ENCODE peak calls at places on chromosome X, in eight cellular contexts. One of them, this sample, is unnamed.

GRCh38 chrX:44400588-44400987 is 57.1 kb upstream of the EFHC2 start:
- DNase-seq in colonic mucosa: no peak
- DNase-seq in cardiac muscle cell: peak; percentile 87
- DNase-seq in hepatocyte: peak; percentile 29
- DNase-seq in HCT116: peak; percentile 64
- DNase-seq in CD4-positive, alpha-beta memory T cell: no peak
- DNase-seq in GM23338: no peak
- DNase-seq in kidney: no peak
- DNase-seq in this sample: no peak

GRCh38 chrX:114210879-114211278 is 373.0 kb upstream of the HTR2C start:
- DNase-seq in colonic mucosa: no peak
- DNase-seq in cardiac muscle cell: no peak
- DNase-seq in hepatocyte: no peak
- DNase-seq in HCT116: no peak
- DNase-seq in CD4-positive, alpha-beta memory T cell: no peak
- DNase-seq in GM23338: no peak
- DNase-seq in kidney: no peak
- DNase-seq in this sample: no peak

GRCh38 chrX:120305531-120306145 is 5.6 kb downstream of the TMEM255A start:
- DNase-seq in colonic mucosa: no peak
- DNase-seq in cardiac muscle cell: no peak
- DNase-seq in hepatocyte: peak; percentile 4
- DNase-seq in HCT116: no peak
- DNase-seq in CD4-positive, alpha-beta memory T cell: no peak
- DNase-seq in GM23338: peak; percentile 19
- DNase-seq in kidney: no peak
- DNase-seq in this sample: no peak

GRCh38 chrX:124256209-124256608 is 76.3 kb upstream of the TEX13D start:
- DNase-seq in colonic mucosa: no peak
- DNase-seq in cardiac muscle cell: peak; percentile 16
- DNase-seq in hepatocyte: peak; percentile 48
- DNase-seq in HCT116: no peak
- DNase-seq in CD4-positive, alpha-beta memory T cell: no peak
- DNase-seq in GM23338: no peak
- DNase-seq in kidney: no peak
- DNase-seq in this sample: no peak

GRCh38 chrX:41198410-41198809 is 113.2 kb downstream of the USP9X start:
- DNase-seq in colonic mucosa: no peak
- DNase-seq in cardiac muscle cell: no peak
- DNase-seq in hepatocyte: no peak
- DNase-seq in HCT116: no peak
- DNase-seq in CD4-positive, alpha-beta memory T cell: no peak
- DNase-seq in GM23338: no peak
- DNase-seq in kidney: no peak
- DNase-seq in this sample: no peak

GRCh38 chrX:114532093-114532805 is 51.6 kb upstream of the HTR2C start:
- DNase-seq in colonic mucosa: no peak
- DNase-seq in cardiac muscle cell: peak; percentile 42
- DNase-seq in hepatocyte: no peak
- DNase-seq in HCT116: no peak
- DNase-seq in CD4-positive, alpha-beta memory T cell: no peak
- DNase-seq in GM23338: no peak
- DNase-seq in kidney: no peak
- DNase-seq in this sample: no peak

GRCh38 chrX:152926923-152927322 is 29.1 kb downstream of the ZNF185 start:
- DNase-seq in colonic mucosa: no peak
- DNase-seq in cardiac muscle cell: no peak
- DNase-seq in hepatocyte: no peak
- DNase-seq in HCT116: no peak
- DNase-seq in CD4-positive, alpha-beta memory T cell: no peak
- DNase-seq in GM23338: no peak
- DNase-seq in kidney: peak; percentile 10
- DNase-seq in this sample: no peak

GRCh38 chrX:132564026-132564425 is 75.2 kb upstream of the MBNL3 start:
- DNase-seq in colonic mucosa: no peak
- DNase-seq in cardiac muscle cell: peak; percentile 33
- DNase-seq in hepatocyte: no peak
- DNase-seq in HCT116: no peak
- DNase-seq in CD4-positive, alpha-beta memory T cell: no peak
- DNase-seq in GM23338: no peak
- DNase-seq in kidney: no peak
- DNase-seq in this sample: no peak

GRCh38 chrX:2678583-2678982 is 12.5 kb upstream of the CD99 start:
- DNase-seq in colonic mucosa: no peak
- DNase-seq in cardiac muscle cell: no peak
- DNase-seq in hepatocyte: no peak
- DNase-seq in HCT116: no peak
- DNase-seq in CD4-positive, alpha-beta memory T cell: no peak
- DNase-seq in GM23338: no peak
- DNase-seq in kidney: no peak
- DNase-seq in this sample: no peak

GRCh38 chrX:48035891-48036290 is 29.1 kb downstream of the SPACA5 start:
- DNase-seq in colonic mucosa: no peak
- DNase-seq in cardiac muscle cell: peak; percentile 78
- DNase-seq in hepatocyte: no peak
- DNase-seq in HCT116: no peak
- DNase-seq in CD4-positive, alpha-beta memory T cell: no peak
- DNase-seq in GM23338: no peak
- DNase-seq in kidney: no peak
- DNase-seq in this sample: no peak

GRCh38 chrX:153766871-153767673 is 3.0 kb downstream of the PLXNB3 start:
- DNase-seq in colonic mucosa: no peak
- DNase-seq in cardiac muscle cell: no peak
- DNase-seq in hepatocyte: no peak
- DNase-seq in HCT116: no peak
- DNase-seq in CD4-positive, alpha-beta memory T cell: no peak
- DNase-seq in GM23338: peak; percentile 58
- DNase-seq in kidney: peak; percentile 69
- DNase-seq in this sample: no peak

GRCh38 chrX:41352329-41352801 is 18.4 kb downstream of the DDX3X start:
- DNase-seq in colonic mucosa: no peak
- DNase-seq in cardiac muscle cell: no peak
- DNase-seq in hepatocyte: no peak
- DNase-seq in HCT116: no peak
- DNase-seq in CD4-positive, alpha-beta memory T cell: peak; percentile 4
- DNase-seq in GM23338: peak; percentile 12
- DNase-seq in kidney: no peak
- DNase-seq in this sample: no peak

GRCh38 chrX:130165181-130165702 is 399 bp downstream of the AIFM1 start:
- DNase-seq in colonic mucosa: no peak
- DNase-seq in cardiac muscle cell: peak; percentile 61
- DNase-seq in hepatocyte: no peak
- DNase-seq in HCT116: no peak
- DNase-seq in CD4-positive, alpha-beta memory T cell: no peak
- DNase-seq in GM23338: no peak
- DNase-seq in kidney: no peak
- DNase-seq in this sample: no peak

GRCh38 chrX:126836195-126836594 is 16.7 kb downstream of the PRR32 start:
- DNase-seq in colonic mucosa: no peak
- DNase-seq in cardiac muscle cell: no peak
- DNase-seq in hepatocyte: no peak
- DNase-seq in HCT116: no peak
- DNase-seq in CD4-positive, alpha-beta memory T cell: no peak
- DNase-seq in GM23338: no peak
- DNase-seq in kidney: no peak
- DNase-seq in this sample: no peak

GRCh38 chrX:23334536-23334870 is at the start of gene PTCHD1:
- DNase-seq in colonic mucosa: no peak
- DNase-seq in cardiac muscle cell: no peak
- DNase-seq in hepatocyte: no peak
- DNase-seq in HCT116: no peak
- DNase-seq in CD4-positive, alpha-beta memory T cell: no peak
- DNase-seq in GM23338: no peak
- DNase-seq in kidney: no peak
- DNase-seq in this sample: no peak

GRCh38 chrX:23332888-23333821 is 1.5 kb upstream of the PTCHD1 start:
- DNase-seq in colonic mucosa: no peak
- DNase-seq in cardiac muscle cell: no peak
- DNase-seq in hepatocyte: peak; percentile 48
- DNase-seq in HCT116: no peak
- DNase-seq in CD4-positive, alpha-beta memory T cell: no peak
- DNase-seq in GM23338: peak; percentile 20
- DNase-seq in kidney: no peak
- DNase-seq in this sample: no peak

GRCh38 chrX:23333842-23334535 is 660 bp upstream of the PTCHD1 start:
- DNase-seq in colonic mucosa: peak; percentile 23
- DNase-seq in cardiac muscle cell: no peak
- DNase-seq in hepatocyte: peak; percentile 67
- DNase-seq in HCT116: no peak
- DNase-seq in CD4-positive, alpha-beta memory T cell: no peak
- DNase-seq in GM23338: peak; percentile 63
- DNase-seq in kidney: no peak
- DNase-seq in this sample: no peak

GRCh38 chrX:23332101-23332887 is 2.4 kb upstream of the PTCHD1 start:
- DNase-seq in colonic mucosa: no peak
- DNase-seq in cardiac muscle cell: no peak
- DNase-seq in hepatocyte: peak; percentile 19
- DNase-seq in HCT116: no peak
- DNase-seq in CD4-positive, alpha-beta memory T cell: no peak
- DNase-seq in GM23338: peak; percentile 50
- DNase-seq in kidney: no peak
- DNase-seq in this sample: no peak

DNA sequence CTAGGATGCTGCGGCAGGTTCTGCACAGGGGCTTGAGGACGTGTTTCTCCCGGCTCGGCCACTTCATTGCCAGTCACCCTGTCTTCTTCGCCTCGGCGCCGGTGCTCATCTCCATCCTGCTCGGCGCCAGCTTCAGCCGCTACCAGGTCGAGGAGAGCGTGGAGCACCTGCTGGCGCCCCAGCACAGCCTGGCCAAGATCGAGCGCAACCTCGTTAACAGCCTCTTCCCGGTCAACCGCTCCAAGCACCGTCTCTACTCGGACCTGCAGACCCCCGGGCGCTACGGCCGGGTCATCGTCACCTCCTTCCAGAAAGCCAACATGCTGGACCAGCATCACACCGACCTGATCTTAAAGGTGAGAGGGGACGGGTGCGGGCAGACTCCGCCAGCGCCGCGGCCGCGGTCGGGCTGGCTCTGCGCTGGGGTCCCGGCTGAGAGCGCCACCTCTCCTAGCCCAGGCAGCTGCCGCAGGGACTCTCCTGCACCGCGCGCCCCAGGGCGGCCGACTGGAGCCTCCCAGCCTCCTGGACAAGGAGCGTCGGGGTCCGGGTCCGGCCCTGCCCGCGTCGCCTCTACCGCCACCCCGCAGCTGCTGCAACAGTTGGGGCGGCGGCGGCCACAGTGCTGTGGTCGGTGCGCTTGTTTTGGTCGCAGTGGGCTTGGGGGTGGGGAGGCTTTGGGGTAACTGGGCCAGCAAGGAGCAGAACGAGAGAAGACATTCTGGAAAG is 386 bp downstream of the PTCHD1 start:
- DNase-seq in colonic mucosa: no peak
- DNase-seq in cardiac muscle cell: no peak
- DNase-seq in hepatocyte: peak; percentile 27
- DNase-seq in HCT116: no peak
- DNase-seq in CD4-positive, alpha-beta memory T cell: no peak
- DNase-seq in GM23338: peak; percentile 29
- DNase-seq in kidney: no peak
- DNase-seq in this sample: no peak
- H3K4me3 ChIP-seq in colonic mucosa: peak overlapping the region; percentile 7
- H3K4me3 ChIP-seq in cardiac muscle cell: peak overlapping the region; percentile 36
- H3K4me3 ChIP-seq in hepatocyte: peak overlapping the region; percentile 36
- H3K4me3 ChIP-seq in HCT116: no peak overlapping the region
- H3K4me3 ChIP-seq in CD4-positive, alpha-beta memory T cell: no peak overlapping the region
- H3K4me3 ChIP-seq in GM23338: peak overlapping the region; percentile 65
- H3K4me3 ChIP-seq in kidney: no peak overlapping the region
- H3K4me3 ChIP-seq in this sample: peak overlapping the region; percentile 8

GRCh38 chrX:73916489-73916888 is 353.5 kb downstream of the CHIC1 start:
- DNase-seq in colonic mucosa: no peak
- DNase-seq in cardiac muscle cell: no peak
- DNase-seq in hepatocyte: no peak
- DNase-seq in HCT116: no peak
- DNase-seq in CD4-positive, alpha-beta memory T cell: no peak
- DNase-seq in GM23338: no peak
- DNase-seq in kidney: no peak
- DNase-seq in this sample: no peak
- H3K27ac ChIP-seq in colonic mucosa: no peak overlapping the region
- H3K27ac ChIP-seq in cardiac muscle cell: peak overlapping the region; percentile 91
- H3K27ac ChIP-seq in hepatocyte: peak overlapping the region; percentile 87
- H3K27ac ChIP-seq in HCT116: no peak overlapping the region
- H3K27ac ChIP-seq in CD4-positive, alpha-beta memory T cell: no peak overlapping the region
- H3K27ac ChIP-seq in GM23338: peak overlapping the region; percentile 67
- H3K27ac ChIP-seq in kidney: no peak overlapping the region
- H3K27ac ChIP-seq in this sample: no peak overlapping the region

GRCh38 chrX:140502491-140503229 is 2.2 kb downstream of the SOX3 start:
- DNase-seq in colonic mucosa: no peak
- DNase-seq in cardiac muscle cell: no peak
- DNase-seq in hepatocyte: no peak
- DNase-seq in HCT116: no peak
- DNase-seq in CD4-positive, alpha-beta memory T cell: no peak
- DNase-seq in GM23338: no peak
- DNase-seq in kidney: no peak
- DNase-seq in this sample: no peak

GRCh38 chrX:140503230-140503585 is 1.7 kb downstream of the SOX3 start:
- DNase-seq in colonic mucosa: no peak
- DNase-seq in cardiac muscle cell: no peak
- DNase-seq in hepatocyte: no peak
- DNase-seq in HCT116: no peak
- DNase-seq in CD4-positive, alpha-beta memory T cell: no peak
- DNase-seq in GM23338: no peak
- DNase-seq in kidney: no peak
- DNase-seq in this sample: no peak

GRCh38 chrX:140503714-140504351 is 1.0 kb downstream of the SOX3 start:
- DNase-seq in colonic mucosa: no peak
- DNase-seq in cardiac muscle cell: peak; percentile 18
- DNase-seq in hepatocyte: peak; percentile 53
- DNase-seq in HCT116: no peak
- DNase-seq in CD4-positive, alpha-beta memory T cell: no peak
- DNase-seq in GM23338: peak; percentile 52
- DNase-seq in kidney: peak; percentile 73
- DNase-seq in this sample: no peak

GRCh38 chrX:140505421-140506337 is 810 bp upstream of the SOX3 start:
- DNase-seq in colonic mucosa: no peak
- DNase-seq in cardiac muscle cell: no peak
- DNase-seq in hepatocyte: no peak
- DNase-seq in HCT116: no peak
- DNase-seq in CD4-positive, alpha-beta memory T cell: no peak
- DNase-seq in GM23338: peak; percentile 65
- DNase-seq in kidney: no peak
- DNase-seq in this sample: no peak

GRCh38 chrX:140504371-140505324 is at the start of gene SOX3:
- DNase-seq in colonic mucosa: no peak
- DNase-seq in cardiac muscle cell: no peak
- DNase-seq in hepatocyte: no peak
- DNase-seq in HCT116: no peak
- DNase-seq in CD4-positive, alpha-beta memory T cell: no peak
- DNase-seq in GM23338: peak; percentile 82
- DNase-seq in kidney: peak; percentile 74
- DNase-seq in this sample: no peak
- H3K4me3 ChIP-seq in colonic mucosa: no peak within 1 kb of the TSS
- H3K4me3 ChIP-seq in cardiac muscle cell: peak within 1 kb of the TSS; percentile 33
- H3K4me3 ChIP-seq in hepatocyte: no peak within 1 kb of the TSS
- H3K4me3 ChIP-seq in HCT116: no peak within 1 kb of the TSS
- H3K4me3 ChIP-seq in CD4-positive, alpha-beta memory T cell: no peak within 1 kb of the TSS
- H3K4me3 ChIP-seq in GM23338: peak within 1 kb of the TSS; percentile 62
- H3K4me3 ChIP-seq in kidney: no peak within 1 kb of the TSS
- H3K4me3 ChIP-seq in this sample: no peak within 1 kb of the TSS

DNA sequence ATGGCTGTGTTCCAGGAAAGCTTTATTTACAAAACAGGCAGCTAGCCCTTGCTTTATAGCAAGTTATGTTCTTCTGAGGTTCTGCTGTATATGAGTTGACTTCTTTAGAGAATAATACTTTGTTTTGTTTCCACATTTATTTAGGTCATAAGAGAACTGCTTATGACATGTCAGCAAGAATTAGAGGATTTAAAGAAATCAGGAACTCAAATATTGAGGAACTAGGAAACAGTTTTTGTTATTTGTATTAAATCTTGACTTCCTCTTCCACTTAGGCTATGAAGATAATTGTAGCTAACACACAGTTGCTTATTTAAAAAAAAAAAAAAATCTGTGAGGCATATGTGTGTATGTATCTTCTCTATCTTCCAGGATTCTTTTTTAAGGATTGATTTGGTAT is 14.3 kb downstream of the ZRSR2 start:
- DNase-seq in colonic mucosa: no peak
- DNase-seq in cardiac muscle cell: no peak
- DNase-seq in hepatocyte: no peak
- DNase-seq in HCT116: no peak
- DNase-seq in CD4-positive, alpha-beta memory T cell: no peak
- DNase-seq in GM23338: no peak
- DNase-seq in kidney: no peak
- DNase-seq in this sample: no peak
- H3K27ac ChIP-seq in colonic mucosa: no peak overlapping the region
- H3K27ac ChIP-seq in cardiac muscle cell: no peak overlapping the region
- H3K27ac ChIP-seq in hepatocyte: no peak overlapping the region
- H3K27ac ChIP-seq in HCT116: no peak overlapping the region
- H3K27ac ChIP-seq in CD4-positive, alpha-beta memory T cell: no peak overlapping the region
- H3K27ac ChIP-seq in GM23338: no peak overlapping the region
- H3K27ac ChIP-seq in kidney: no peak overlapping the region
- H3K27ac ChIP-seq in this sample: no peak overlapping the region